ENCODE peak calls at places on chromosomes 13 and 19, in seven cellular contexts. U is OCI-LY7, J is uterus, O is tibial nerve, A is HCT116, G is body of pancreas, E is kidney. N is an unnamed sample.

GRCh38 chr19:32830231-32831014 is 39.1 kb downstream of the SLC7A9 start:
- DNase-seq in U (no peak), J (no peak), O (no peak), A (no peak), G (no peak), E (no peak), N (no peak)

GRCh38 chr13:25286969-25287961 is at the start of gene MTMR6:
- DNase-seq in U (peak), J (peak), O (peak), A (peak), G (peak), E (peak), N (peak)

GRCh38 chr19:50167314-50167721 is 4.2 kb upstream of the IZUMO2 start:
- DNase-seq in U (no peak), J (no peak), O (no peak), A (no peak), G (peak), E (peak), N (no peak)

GRCh38 chr19:31383553-31383952 is 34.3 kb upstream of the TSHZ3 start:
- DNase-seq in U (no peak), J (no peak), O (no peak), A (no peak), G (no peak), E (no peak), N (no peak)

GRCh38 chr19:29318581-29318980 is 105.6 kb upstream of the UQCRFS1 start:
- DNase-seq in U (no peak), J (no peak), O (no peak), A (no peak), G (no peak), E (no peak), N (no peak)

GRCh38 chr13:94703271-94703670 is 9.1 kb downstream of the SOX21 start:
- DNase-seq in U (no peak), J (no peak), O (no peak), A (no peak), G (no peak), E (no peak), N (no peak)

GRCh38 chr13:28022848-28023518 is 34.5 kb upstream of the URAD start:
- DNase-seq in U (no peak), J (no peak), O (no peak), A (no peak), G (peak), E (no peak), N (peak)

GRCh38 chr19:3094638-3095374 is 644 bp downstream of the GNA11 start:
- DNase-seq in U (peak), J (no peak), O (no peak), A (no peak), G (no peak), E (peak), N (peak)

GRCh38 chr13:38979891-38980627 is 10.6 kb downstream of the STOML3 start:
- DNase-seq in U (no peak), J (peak), O (peak), A (no peak), G (peak), E (no peak), N (peak)

GRCh38 chr13:111412251-111412650 is 91.8 kb downstream of the TEX29 start:
- DNase-seq in U (no peak), J (no peak), O (no peak), A (no peak), G (no peak), E (peak), N (no peak)

GRCh38 chr19:17303940-17304267 is 679 bp upstream of the ABHD8 start:
- DNase-seq in U (no peak), J (no peak), O (no peak), A (no peak), G (no peak), E (no peak), N (no peak)

GRCh38 chr19:17304386-17305047 is 1.2 kb upstream of the MRPL34 start:
- DNase-seq in U (no peak), J (no peak), O (no peak), A (no peak), G (no peak), E (no peak), N (no peak)

GRCh38 chr19:17305517-17306284 is at the start of gene MRPL34:
- DNase-seq in U (peak), J (peak), O (peak), A (peak), G (peak), E (peak), N (peak)

GRCh38 chr19:17306285-17306714 is 628 bp downstream of the MRPL34 start:
- DNase-seq in U (peak), J (no peak), O (no peak), A (no peak), G (no peak), E (no peak), N (peak)

DNA sequence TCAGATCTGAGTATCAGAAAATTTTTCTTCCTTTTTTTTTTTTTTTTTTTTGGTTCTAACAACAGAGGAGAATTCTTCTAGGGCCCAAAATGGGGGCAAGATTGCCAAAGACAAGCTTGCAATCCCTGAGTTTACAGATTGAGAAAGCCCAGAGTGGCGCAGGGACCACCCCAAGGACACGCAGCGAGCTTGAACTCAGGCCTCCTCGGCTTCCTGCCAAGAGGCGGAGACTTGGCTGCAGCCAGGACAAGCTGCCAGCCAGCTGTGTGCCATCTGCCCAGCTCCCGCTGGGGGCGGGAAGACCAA is 508 bp upstream of the MRPL34 start:
- DNase-seq in U (no peak), J (no peak), O (peak), A (no peak), G (no peak), E (no peak), N (no peak)
- H3K4me3 ChIP-seq in U (peak), J (peak), O (peak), A (peak), G (no peak), E (no peak), N (no peak)

GRCh38 chr19:55393362-55393761 is 7.6 kb downstream of the RPL28 start:
- DNase-seq in U (no peak), J (no peak), O (no peak), A (no peak), G (no peak), E (no peak), N (peak)

GRCh38 chr19:55390461-55390880 is 4.7 kb downstream of the RPL28 start:
- DNase-seq in U (no peak), J (no peak), O (no peak), A (no peak), G (no peak), E (no peak), N (no peak)

GRCh38 chr19:55391191-55391670 is 5.5 kb downstream of the RPL28 start:
- DNase-seq in U (no peak), J (no peak), O (no peak), A (no peak), G (no peak), E (no peak), N (no peak)

GRCh38 chr19:55392820-55393219 is 7.1 kb downstream of the RPL28 start:
- DNase-seq in U (no peak), J (no peak), O (no peak), A (no peak), G (no peak), E (no peak), N (no peak)

DNA sequence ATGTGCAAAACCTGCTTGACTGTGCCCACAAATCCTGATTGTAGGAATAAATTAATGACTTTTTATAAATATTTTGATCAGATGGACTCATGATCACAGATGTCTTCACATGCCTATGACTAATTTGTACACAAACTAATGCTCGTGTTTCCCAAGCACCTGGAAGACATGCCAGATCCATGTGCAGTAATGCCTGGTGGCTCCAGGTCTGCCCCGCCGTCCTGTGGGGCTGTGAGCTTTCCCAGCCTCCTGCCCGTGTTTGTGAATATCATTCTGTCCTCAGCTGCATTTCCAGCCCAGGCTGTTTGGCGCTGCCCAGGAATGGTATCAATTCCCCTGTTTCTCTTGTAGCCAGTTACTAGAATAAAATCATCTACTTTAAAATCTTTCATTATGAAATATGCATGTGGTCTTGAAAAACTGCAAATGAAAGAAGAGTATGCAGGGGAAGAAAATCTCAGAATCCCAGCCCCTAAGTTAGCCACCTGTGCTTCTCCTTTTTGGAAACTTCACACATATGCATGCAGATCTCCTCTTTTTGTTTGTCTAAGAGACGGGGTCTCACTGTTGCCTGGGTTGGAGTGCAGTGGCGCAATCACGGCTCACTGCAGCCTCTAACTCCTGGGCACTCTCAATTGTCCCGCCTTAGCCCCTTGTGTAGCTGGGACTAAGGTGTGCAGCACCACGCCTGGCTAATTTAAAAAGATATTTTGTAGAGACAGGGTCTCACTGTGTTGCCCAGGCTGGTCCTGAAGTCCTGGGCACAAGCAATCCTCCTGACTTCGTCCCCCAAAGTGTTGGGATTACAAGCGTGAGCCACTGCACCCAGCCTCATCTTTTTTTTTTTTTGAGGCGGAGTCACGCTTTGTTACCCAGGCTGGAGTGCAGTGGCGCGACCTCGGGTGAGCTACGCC is 6.2 kb downstream of the RPL28 start:
- DNase-seq in U (no peak), J (no peak), O (no peak), A (no peak), G (no peak), E (no peak), N (no peak)
- H3K4me3 ChIP-seq in U (no peak), J (no peak), O (no peak), A (no peak), G (no peak), E (no peak), N (no peak)

GRCh38 chr19:17656970-17657369 is 31.2 kb downstream of the UNC13A start:
- DNase-seq in U (no peak), J (no peak), O (no peak), A (no peak), G (no peak), E (peak), N (no peak)
- H3K4me3 ChIP-seq in U (no peak), J (no peak), O (no peak), A (no peak), G (no peak), E (no peak), N (no peak)

DNA sequence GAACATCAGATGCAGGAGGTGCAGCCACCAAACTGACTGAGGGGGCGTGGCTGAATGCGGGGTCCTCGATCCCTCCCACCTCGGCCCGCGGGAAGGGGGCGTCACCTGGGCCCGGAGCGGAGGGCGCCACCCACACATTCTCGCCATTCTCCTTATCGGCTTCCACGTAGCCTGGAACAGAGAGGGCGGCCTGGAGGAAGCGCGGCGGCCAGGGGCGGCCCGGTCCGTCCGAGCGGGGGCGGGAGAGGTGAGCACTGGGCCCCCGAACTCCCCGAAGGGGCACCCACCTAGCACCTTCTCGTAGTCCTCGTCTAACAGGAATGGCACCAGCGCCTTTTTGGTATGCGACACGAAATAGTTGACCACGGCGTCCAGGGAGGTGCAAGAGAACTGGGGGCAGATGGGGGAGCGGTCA is 11.8 kb downstream of the STAP2 start:
- DNase-seq in U (no peak), J (no peak), O (no peak), A (no peak), G (no peak), E (no peak), N (peak)
- H3K4me3 ChIP-seq in U (no peak), J (peak), O (no peak), A (no peak), G (no peak), E (no peak), N (no peak)